ENCODE peak calls at places on chromosome 19, in six cellular contexts. B, E, X, Q, C and U are unnamed samples.

GRCh38 chr19:43639507-43640423 is at the start of gene CADM4:
- DNase-seq in C (peak; percentile 76), Q (peak; percentile 50), X (peak; percentile 39), E (peak; percentile 42), B (peak; percentile 82), U (peak; percentile 47)

GRCh38 chr19:39846678-39847486 is 703 bp upstream of the FBL start:
- DNase-seq in C (no peak), Q (no peak), X (no peak), B (no peak), E (no peak), U (no peak)

GRCh38 chr19:38303517-38304351 is at the start of gene C19orf33:
- DNase-seq in B (no peak), C (no peak), Q (no peak), E (no peak), X (no peak), U (no peak)

GRCh38 chr19:17685451-17686026 is 2.6 kb downstream of the UNC13A start:
- DNase-seq in E (no peak), B (no peak), X (no peak), C (no peak), Q (no peak), U (no peak)

GRCh38 chr19:50542825-50543428 is 25.3 kb downstream of the LRRC4B start:
- DNase-seq in C (no peak), X (no peak), E (no peak), B (no peak), Q (no peak), U (no peak)

GRCh38 chr19:54104998-54105715 is 2.5 kb downstream of the NDUFA3 start:
- DNase-seq in E (no peak), C (no peak), Q (no peak), B (no peak), X (no peak), U (no peak)

GRCh38 chr19:35755550-35756371 is 1.1 kb downstream of the HSPB6 start:
- DNase-seq in C (peak; percentile 77), X (peak; percentile 54), E (peak; percentile 67), Q (peak; percentile 95), B (no peak), U (peak; percentile 62)

GRCh38 chr19:15137777-15138176 is 30.6 kb downstream of the SYDE1 start:
- DNase-seq in C (no peak), E (no peak), B (no peak), Q (no peak), X (no peak), U (no peak)

GRCh38 chr19:18494267-18494607 is 27.6 kb downstream of the ELL start:
- DNase-seq in E (no peak), B (no peak), Q (peak; percentile 70), X (no peak), C (no peak), U (no peak)

GRCh38 chr19:35908010-35908441 is at the start of gene TYROBP:
- DNase-seq in Q (no peak), E (no peak), X (no peak), B (no peak), C (no peak), U (no peak)

GRCh38 chr19:21482863-21483276 is 22.5 kb upstream of the ZNF429 start:
- DNase-seq in B (peak; percentile 83), C (peak; percentile 83), E (peak; percentile 21), X (peak; percentile 67), Q (peak; percentile 81), U (peak; percentile 70)

GRCh38 chr19:18349524-18350128 is 9.2 kb downstream of the PGPEP1 start:
- DNase-seq in Q (peak; percentile 78), X (peak; percentile 52), E (peak; percentile 69), C (no peak), B (peak; percentile 84), U (peak; percentile 33)

GRCh38 chr19:10402441-10403038 is 802 bp downstream of the CDC37 start:
- DNase-seq in C (no peak), X (no peak), E (peak; percentile 82), Q (no peak), B (no peak), U (no peak)

GRCh38 chr19:54551950-54552912 is 21.4 kb upstream of the LILRA2 start:
- DNase-seq in B (no peak), Q (no peak), X (no peak), C (no peak), E (no peak), U (no peak)

GRCh38 chr19:507286-508203 is at the start of gene TPGS1:
- DNase-seq in Q (peak; percentile 83), X (peak; percentile 85), B (peak; percentile 89), C (peak; percentile 94), E (peak; percentile 100), U (peak; percentile 89)

GRCh38 chr19:37014456-37014855 is 63.8 kb upstream of the ZNF420 start:
- DNase-seq in B (no peak), X (no peak), Q (no peak), C (no peak), E (no peak), U (no peak)

GRCh38 chr19:19261350-19262189 is 11.5 kb downstream of the TM6SF2 start:
- DNase-seq in Q (no peak), C (no peak), E (no peak), B (no peak), X (no peak), U (no peak)

GRCh38 chr19:18373892-18374629 is 11.9 kb upstream of the GDF15 start:
- DNase-seq in E (peak; percentile 86), Q (peak; percentile 95), B (peak; percentile 85), X (peak; percentile 61), C (peak; percentile 77), U (peak; percentile 83)

GRCh38 chr19:55777528-55777927 is 8.6 kb downstream of the RFPL4AL1 start:
- DNase-seq in C (no peak), Q (no peak), X (no peak), E (peak; percentile 34), B (no peak), U (no peak)

GRCh38 chr19:15108145-15108844 is 1.1 kb downstream of the SYDE1 start:
- DNase-seq in C (no peak), B (no peak), E (no peak), Q (no peak), X (no peak), U (no peak)

GRCh38 chr19:15251010-15251748 is 18.9 kb upstream of the EPHX3 start:
- DNase-seq in Q (no peak), X (no peak), C (no peak), B (no peak), E (no peak), U (no peak)

GRCh38 chr19:28574212-28574611 is 638.7 kb downstream of the UQCRFS1 start:
- DNase-seq in Q (no peak), C (no peak), X (no peak), B (no peak), E (no peak), U (no peak)

GRCh38 chr19:47124937-47125668 is 5.5 kb upstream of the SAE1 start:
- DNase-seq in C (peak; percentile 68), X (no peak), Q (no peak), B (no peak), E (peak; percentile 86), U (peak; percentile 22)

GRCh38 chr19:11860721-11861120 is 12.2 kb downstream of the ZNF439 start:
- DNase-seq in E (no peak), B (no peak), X (no peak), Q (no peak), C (no peak), U (no peak)

GRCh38 chr19:37989855-37990254 is 82.8 kb downstream of the SIPA1L3 start:
- DNase-seq in B (no peak), Q (no peak), E (no peak), X (no peak), C (no peak), U (no peak)

GRCh38 chr19:53308339-53308811 is 25.2 kb upstream of the ZNF845 start:
- DNase-seq in E (peak; percentile 52), Q (peak; percentile 61), C (no peak), B (no peak), X (peak; percentile 1), U (no peak)

GRCh38 chr19:49011194-49011593 is 5.7 kb downstream of the LHB start:
- DNase-seq in C (no peak), E (no peak), Q (no peak), X (no peak), B (no peak), U (no peak)

GRCh38 chr19:2270157-2270571 is 11.8 kb downstream of the PEAK3 start:
- DNase-seq in B (peak; percentile 81), Q (peak; percentile 80), C (no peak), E (no peak), X (peak; percentile 42), U (peak; percentile 50)

GRCh38 chr19:44746946-44747738 is 1.4 kb upstream of the BCL3 start:
- DNase-seq in X (peak; percentile 94), E (peak; percentile 91), B (peak; percentile 95), Q (peak; percentile 95), C (peak; percentile 97), U (peak; percentile 92)

GRCh38 chr19:35746087-35746462 is 624 bp downstream of the PSENEN start:
- DNase-seq in E (no peak), Q (no peak), C (no peak), B (no peak), X (no peak), U (no peak)